ENCODE peak calls at places on chromosome 5, in six cellular contexts. One of them, this sample, is unnamed.

GRCh38 chr5:167816354-167816753 is 475.1 kb upstream of the WWC1 start:
- DNase-seq in mucosa of descending colon: no peak
- DNase-seq in upper lobe of right lung: no peak
- DNase-seq in suprapubic skin: no peak
- DNase-seq in SK-N-DZ: no peak
- DNase-seq in activated T-cell treated with anti-CD3 and anti-CD28 coated beads for 1 hour: no peak
- DNase-seq in this sample: no peak

GRCh38 chr5:150153957-150154617 is 1.6 kb downstream of the PDGFRB start:
- DNase-seq in mucosa of descending colon: no peak
- DNase-seq in upper lobe of right lung: no peak
- DNase-seq in suprapubic skin: no peak
- DNase-seq in SK-N-DZ: peak; percentile 70
- DNase-seq in activated T-cell treated with anti-CD3 and anti-CD28 coated beads for 1 hour: no peak
- DNase-seq in this sample: no peak

GRCh38 chr5:32760091-32760509 is 49.0 kb downstream of the NPR3 start:
- DNase-seq in mucosa of descending colon: no peak
- DNase-seq in upper lobe of right lung: no peak
- DNase-seq in suprapubic skin: no peak
- DNase-seq in SK-N-DZ: no peak
- DNase-seq in activated T-cell treated with anti-CD3 and anti-CD28 coated beads for 1 hour: no peak
- DNase-seq in this sample: no peak

GRCh38 chr5:84634256-84634655 is 249.6 kb upstream of the EDIL3 start:
- DNase-seq in mucosa of descending colon: no peak
- DNase-seq in upper lobe of right lung: peak; percentile 62
- DNase-seq in suprapubic skin: no peak
- DNase-seq in SK-N-DZ: no peak
- DNase-seq in activated T-cell treated with anti-CD3 and anti-CD28 coated beads for 1 hour: no peak
- DNase-seq in this sample: peak; percentile 26

GRCh38 chr5:135950611-135951010 is 4.2 kb downstream of the LECT2 start:
- DNase-seq in mucosa of descending colon: no peak
- DNase-seq in upper lobe of right lung: no peak
- DNase-seq in suprapubic skin: no peak
- DNase-seq in SK-N-DZ: no peak
- DNase-seq in activated T-cell treated with anti-CD3 and anti-CD28 coated beads for 1 hour: no peak
- DNase-seq in this sample: no peak

GRCh38 chr5:89265511-89266169 is 382.7 kb upstream of the MEF2C start:
- DNase-seq in mucosa of descending colon: no peak
- DNase-seq in upper lobe of right lung: no peak
- DNase-seq in suprapubic skin: no peak
- DNase-seq in SK-N-DZ: no peak
- DNase-seq in activated T-cell treated with anti-CD3 and anti-CD28 coated beads for 1 hour: no peak
- DNase-seq in this sample: no peak

GRCh38 chr5:61000887-61001286 is 55.9 kb downstream of the NDUFAF2 start:
- DNase-seq in mucosa of descending colon: no peak
- DNase-seq in upper lobe of right lung: no peak
- DNase-seq in suprapubic skin: no peak
- DNase-seq in SK-N-DZ: no peak
- DNase-seq in activated T-cell treated with anti-CD3 and anti-CD28 coated beads for 1 hour: no peak
- DNase-seq in this sample: no peak

GRCh38 chr5:108521841-108522506 is 140.1 kb upstream of the FBXL17 start:
- DNase-seq in mucosa of descending colon: peak; percentile 74
- DNase-seq in upper lobe of right lung: no peak
- DNase-seq in suprapubic skin: no peak
- DNase-seq in SK-N-DZ: peak; percentile 76
- DNase-seq in activated T-cell treated with anti-CD3 and anti-CD28 coated beads for 1 hour: no peak
- DNase-seq in this sample: no peak

GRCh38 chr5:72517961-72518690 is 10.9 kb upstream of the ZNF366 start:
- DNase-seq in mucosa of descending colon: peak; percentile 48
- DNase-seq in upper lobe of right lung: peak; percentile 74
- DNase-seq in suprapubic skin: no peak
- DNase-seq in SK-N-DZ: no peak
- DNase-seq in activated T-cell treated with anti-CD3 and anti-CD28 coated beads for 1 hour: no peak
- DNase-seq in this sample: peak; percentile 72

This sample was measured in lower lobe of right lung.